ENCODE peak calls at places on chromosomes 3 and 15, in six cellular contexts. U is ascending aorta; W is CD4-positive, alpha-beta memory T cell; B is right cardiac atrium; Y is cardiac muscle cell; A is astrocyte. E is an unnamed sample. For H3K4me1, the result is how much of the 10 kb centered on the place peaks cover.

GRCh38 chr3:51622868-51623267 is 48.2 kb upstream of the TEX264 start:
- DNase-seq in A (peak), W (no peak), U (no peak), Y (no peak), B (no peak), E (no peak)

GRCh38 chr3:118963711-118964110 is 70.9 kb downstream of the IGSF11 start:
- DNase-seq in B (no peak), U (no peak), Y (no peak), A (no peak), W (no peak), E (no peak)

GRCh38 chr3:126083511-126083912 is 412 bp downstream of the SLC41A3 start:
- DNase-seq in A (peak), B (no peak), W (no peak), Y (peak), U (no peak), E (no peak)

GRCh38 chr15:60523056-60523455 is 44.1 kb upstream of the ICE2 start:
- DNase-seq in B (no peak), U (no peak), A (peak), Y (no peak), W (no peak), E (no peak)

GRCh38 chr15:23877502-23878412 is 190.7 kb upstream of the NDN start:
- DNase-seq in B (peak), A (no peak), U (no peak), W (no peak), Y (peak), E (no peak)

GRCh38 chr15:54979949-54980348 is 216.8 kb downstream of the RSL24D1 start:
- DNase-seq in B (no peak), A (no peak), W (no peak), Y (no peak), U (no peak), E (no peak)

GRCh38 chr3:66121288-66121687 is 82.6 kb upstream of the MAGI1 start:
- DNase-seq in B (no peak), Y (no peak), W (no peak), A (peak), U (no peak), E (no peak)

GRCh38 chr3:158094235-158094916 is 11.8 kb downstream of the SHOX2 start:
- DNase-seq in Y (no peak), U (no peak), W (no peak), A (no peak), B (peak), E (no peak)

GRCh38 chr15:60957111-60957510 is 272.0 kb downstream of the RORA start:
- DNase-seq in U (no peak), A (peak), Y (no peak), B (no peak), W (no peak), E (no peak)

GRCh38 chr3:159221335-159221734 is 419.5 kb downstream of the MFSD1 start:
- DNase-seq in U (no peak), A (no peak), W (no peak), Y (no peak), B (no peak), E (no peak)

GRCh38 chr3:65576942-65577341 is 461.8 kb downstream of the MAGI1 start:
- DNase-seq in B (no peak), A (peak), U (no peak), W (no peak), Y (no peak), E (no peak)

GRCh38 chr15:26449296-26449695 is 323.6 kb downstream of the GABRB3 start:
- DNase-seq in B (no peak), W (no peak), U (no peak), A (peak), Y (no peak), E (no peak)

GRCh38 chr3:132568427-132568826 is 28.6 kb upstream of the ACKR4 start:
- DNase-seq in B (no peak), Y (no peak), A (no peak), U (no peak), W (no peak), E (no peak)
- H3K27ac ChIP-seq in B (no peak), Y (no peak), A (no peak), U (peak), W (no peak), E (no peak)

DNA sequence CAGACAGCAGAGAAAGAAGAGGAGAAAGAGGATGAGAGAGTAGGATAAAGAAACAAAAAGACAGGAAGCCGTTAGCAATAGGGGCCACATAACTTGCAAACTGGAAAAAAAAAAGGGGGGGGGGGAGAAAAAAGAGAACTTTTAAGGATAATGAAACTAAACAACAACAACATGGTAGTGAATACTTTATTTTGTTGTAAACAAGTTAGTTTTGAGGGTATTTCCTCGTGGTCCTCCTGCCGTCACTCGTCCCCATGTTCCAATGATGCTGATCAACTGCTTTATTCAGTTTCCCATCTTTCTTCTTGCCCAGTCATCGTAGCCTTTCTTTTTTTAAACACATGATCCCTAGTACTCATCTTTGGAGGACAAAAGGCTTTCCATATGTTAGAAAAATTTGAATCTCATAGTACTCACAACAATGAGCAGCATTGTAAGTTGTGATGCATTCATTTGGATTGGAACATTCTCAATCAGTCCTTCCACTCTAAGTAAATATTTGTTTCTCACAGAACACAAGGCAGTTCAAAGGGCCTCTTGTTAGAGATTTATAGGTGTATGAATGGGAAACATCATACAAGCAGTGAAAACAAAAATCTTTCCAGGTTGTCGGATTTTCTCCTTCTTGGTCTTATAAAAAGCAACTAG is 8.5 kb downstream of the TM4SF1 start:
- DNase-seq in W (no peak), B (no peak), A (no peak), Y (no peak), U (no peak), E (no peak)
- H3K4me1 ChIP-seq in W (under half), B (under half), A (under half), Y (under half), U (under half), E (under half)

DNA sequence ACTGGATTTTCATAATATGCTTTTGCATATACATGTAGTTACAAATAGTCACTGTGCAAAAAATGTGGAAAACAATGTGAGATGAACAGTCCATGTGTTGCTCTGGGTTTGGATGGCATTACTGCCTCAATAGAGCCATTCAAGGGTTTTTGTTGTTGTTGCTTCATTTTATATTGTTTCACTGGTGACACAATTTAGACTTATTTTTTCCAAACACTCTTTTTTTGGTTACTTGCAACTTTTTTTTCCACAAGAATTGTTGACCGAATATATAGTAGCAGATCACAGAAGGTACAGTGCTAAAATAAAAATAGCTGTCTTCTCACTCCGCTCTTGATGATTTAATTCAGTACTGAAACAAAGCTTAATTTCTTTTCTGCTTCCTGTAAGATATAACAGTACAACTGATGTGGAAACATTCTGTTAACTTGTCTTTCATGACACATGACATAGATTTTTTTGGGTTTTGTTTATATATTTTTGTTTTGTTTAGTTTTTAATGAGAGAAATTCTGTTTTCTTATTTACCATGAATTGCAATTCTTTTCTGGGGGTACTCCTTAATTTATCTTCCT is 618.6 kb downstream of the NAALADL2 start:
- DNase-seq in W (no peak), A (no peak), B (no peak), U (no peak), Y (no peak), E (no peak)
- H3K4me3 ChIP-seq in W (no peak), A (no peak), B (no peak), U (no peak), Y (no peak), E (no peak)

GRCh38 chr3:100170492-100170891 is 56.2 kb upstream of the FILIP1L start:
- DNase-seq in Y (no peak), B (no peak), W (no peak), U (no peak), A (no peak), E (no peak)

GRCh38 chr3:100175637-100176250 is 61.4 kb upstream of the FILIP1L start:
- DNase-seq in B (no peak), U (no peak), Y (no peak), A (no peak), W (no peak), E (no peak)

GRCh38 chr3:100171211-100171700 is 57.0 kb upstream of the FILIP1L start:
- DNase-seq in W (no peak), B (no peak), Y (no peak), U (no peak), A (no peak), E (no peak)

GRCh38 chr3:100169186-100169585 is 54.9 kb upstream of the FILIP1L start:
- DNase-seq in U (no peak), W (no peak), Y (peak), A (no peak), B (no peak), E (no peak)

GRCh38 chr3:100173931-100174330 is 59.6 kb upstream of the FILIP1L start:
- DNase-seq in W (no peak), U (no peak), A (no peak), Y (no peak), B (no peak), E (no peak)
- H3K27ac ChIP-seq in W (no peak), U (no peak), A (no peak), Y (no peak), B (no peak), E (no peak)

GRCh38 chr3:46442591-46443530 is 21.8 kb downstream of the LTF start:
- DNase-seq in A (peak), W (no peak), U (no peak), B (no peak), Y (no peak), E (no peak)

GRCh38 chr3:46435327-46435726 is 28.3 kb downstream of the CCRL2 start:
- DNase-seq in U (no peak), Y (no peak), W (no peak), B (no peak), A (no peak), E (no peak)

GRCh38 chr3:46440531-46441294 is 24.0 kb downstream of the LTF start:
- DNase-seq in W (peak), A (no peak), U (no peak), B (no peak), Y (no peak), E (no peak)

GRCh38 chr3:46433841-46434240 is 26.8 kb downstream of the CCRL2 start:
- DNase-seq in A (no peak), Y (no peak), U (no peak), B (no peak), W (no peak), E (no peak)

GRCh38 chr3:46438831-46439230 is 25.9 kb downstream of the LTF start:
- DNase-seq in W (no peak), A (no peak), U (no peak), B (no peak), Y (no peak), E (no peak)
- H3K4me1 ChIP-seq in W (under half), A (under half), U (under half), B (under half), Y (under half), E (under half)

E was measured in iPS DF 6.9.